ENCODE peak calls at places on chromosomes 7 and 10, in ten cellular contexts. Z, Q, C, V, I, J, S, L, X and F are unnamed samples.

GRCh38 chr7:156892086-156892800 is 740 bp downstream of the LMBR1 start:
- DNase-seq in Z (peak), Q (no peak), C (peak), V (no peak), I (no peak), J (peak), S (no peak), L (peak), X (peak), F (peak)

GRCh38 chr10:71729023-71729649 is 9.6 kb upstream of the C10orf105 start:
- DNase-seq in Z (peak), Q (peak), C (no peak), V (no peak), I (no peak), J (no peak), S (no peak), L (no peak), X (no peak), F (peak)

GRCh38 chr10:92657024-92657423 is 32.7 kb upstream of the HHEX start:
- DNase-seq in Z (no peak), Q (no peak), C (no peak), V (no peak), I (no peak), J (no peak), S (peak), L (no peak), X (no peak), F (no peak)

GRCh38 chr10:132669208-132669861 is 116.6 kb downstream of the NKX6-2 start:
- DNase-seq in Z (no peak), Q (no peak), C (no peak), V (no peak), I (no peak), J (no peak), S (no peak), L (no peak), X (no peak), F (no peak)

GRCh38 chr7:946256-946996 is 8.1 kb downstream of the ADAP1 start:
- DNase-seq in Z (no peak), Q (no peak), C (no peak), V (no peak), I (no peak), J (no peak), S (no peak), L (no peak), X (no peak), F (no peak)

GRCh38 chr10:73810735-73811465 is 498 bp downstream of the NDST2 start:
- DNase-seq in Z (peak), Q (peak), C (peak), V (no peak), I (no peak), J (peak), S (peak), L (peak), X (peak), F (peak)

GRCh38 chr10:111171183-111171582 is 94.4 kb downstream of the ADRA2A start:
- DNase-seq in Z (no peak), Q (no peak), C (no peak), V (no peak), I (no peak), J (no peak), S (no peak), L (no peak), X (no peak), F (no peak)

GRCh38 chr7:135704074-135704473 is 23.9 kb downstream of the SLC13A4 start:
- DNase-seq in Z (peak), Q (no peak), C (peak), V (no peak), I (no peak), J (peak), S (no peak), L (no peak), X (no peak), F (no peak)

GRCh38 chr10:71419002-71419540 is 22.4 kb downstream of the CDH23 start:
- DNase-seq in Z (no peak), Q (no peak), C (peak), V (no peak), I (no peak), J (no peak), S (no peak), L (no peak), X (no peak), F (no peak)

GRCh38 chr10:102342958-102343357 is 52.5 kb upstream of the NFKB2 start:
- DNase-seq in Z (no peak), Q (no peak), C (no peak), V (peak), I (peak), J (no peak), S (peak), L (no peak), X (no peak), F (peak)

GRCh38 chr7:91993976-91994375 is 53.3 kb downstream of the AKAP9 start:
- DNase-seq in Z (no peak), Q (no peak), C (no peak), V (no peak), I (no peak), J (no peak), S (peak), L (no peak), X (no peak), F (no peak)

GRCh38 chr7:148095066-148095465 is 495.5 kb upstream of the C7orf33 start:
- DNase-seq in Z (no peak), Q (no peak), C (no peak), V (no peak), I (no peak), J (no peak), S (no peak), L (no peak), X (no peak), F (no peak)

GRCh38 chr7:71637578-71637977 is 505.6 kb downstream of the GALNT17 start:
- DNase-seq in Z (no peak), Q (no peak), C (no peak), V (peak), I (no peak), J (no peak), S (peak), L (no peak), X (no peak), F (no peak)

GRCh38 chr7:193538-194256 is 1.3 kb downstream of the FAM20C start:
- DNase-seq in Z (no peak), Q (peak), C (peak), V (no peak), I (no peak), J (peak), S (no peak), L (peak), X (no peak), F (peak)

GRCh38 chr10:87660484-87661133 is 931 bp downstream of the PAPSS2 start:
- DNase-seq in Z (peak), Q (no peak), C (no peak), V (peak), I (no peak), J (no peak), S (peak), L (peak), X (no peak), F (peak)

GRCh38 chr10:71300555-71301370 is 18.3 kb upstream of the SLC29A3 start:
- DNase-seq in Z (no peak), Q (no peak), C (no peak), V (no peak), I (no peak), J (no peak), S (no peak), L (no peak), X (no peak), F (peak)

GRCh38 chr7:99365318-99366141 is 9.0 kb upstream of the ARPC1B start:
- DNase-seq in Z (peak), Q (peak), C (peak), V (no peak), I (no peak), J (peak), S (no peak), L (peak), X (peak), F (peak)

GRCh38 chr7:65276822-65277221 is 96.8 kb upstream of the ZNF92 start:
- DNase-seq in Z (no peak), Q (no peak), C (no peak), V (no peak), I (no peak), J (no peak), S (no peak), L (no peak), X (no peak), F (no peak)

GRCh38 chr7:82506702-82507101 is 63.1 kb upstream of the CACNA2D1 start:
- DNase-seq in Z (no peak), Q (no peak), C (peak), V (peak), I (no peak), J (no peak), S (peak), L (peak), X (no peak), F (peak)

GRCh38 chr7:81284576-81284975 is 365.7 kb upstream of the SEMA3C start:
- DNase-seq in Z (no peak), Q (no peak), C (no peak), V (peak), I (no peak), J (no peak), S (peak), L (no peak), X (no peak), F (peak)

GRCh38 chr10:106708521-106708920 is 456.0 kb downstream of the SORCS1 start:
- DNase-seq in Z (no peak), Q (no peak), C (peak), V (no peak), I (no peak), J (peak), S (no peak), L (no peak), X (no peak), F (no peak)

GRCh38 chr10:33015798-33016547 is 57.9 kb upstream of the ITGB1 start:
- DNase-seq in Z (no peak), Q (no peak), C (no peak), V (peak), I (peak), J (no peak), S (peak), L (no peak), X (no peak), F (no peak)

GRCh38 chr10:77771851-77772250 is 134.2 kb upstream of the KCNMA1 start:
- DNase-seq in Z (no peak), Q (no peak), C (peak), V (no peak), I (no peak), J (no peak), S (no peak), L (no peak), X (no peak), F (no peak)

GRCh38 chr10:89235073-89235798 is 16.3 kb downstream of the LIPA start:
- DNase-seq in Z (no peak), Q (no peak), C (peak), V (no peak), I (no peak), J (no peak), S (no peak), L (no peak), X (no peak), F (no peak)

GRCh38 chr10:77160679-77161078 is 476.9 kb downstream of the KCNMA1 start:
- DNase-seq in Z (no peak), Q (no peak), C (no peak), V (peak), I (peak), J (no peak), S (peak), L (no peak), X (no peak), F (peak)

GRCh38 chr7:134368851-134369533 is 52.3 kb upstream of the SLC35B4 start:
- DNase-seq in Z (no peak), Q (peak), C (no peak), V (peak), I (peak), J (no peak), S (peak), L (peak), X (no peak), F (peak)

GRCh38 chr10:69747179-69747578 is 54.5 kb upstream of the COL13A1 start:
- DNase-seq in Z (no peak), Q (no peak), C (no peak), V (no peak), I (no peak), J (no peak), S (no peak), L (no peak), X (no peak), F (no peak)

GRCh38 chr7:104341545-104341944 is 13.1 kb downstream of the LHFPL3 start:
- DNase-seq in Z (peak), Q (no peak), C (peak), V (no peak), I (no peak), J (peak), S (no peak), L (peak), X (no peak), F (no peak)

GRCh38 chr10:52729259-52730104 is 43.1 kb downstream of the MBL2 start:
- DNase-seq in Z (no peak), Q (peak), C (no peak), V (no peak), I (peak), J (peak), S (peak), L (peak), X (no peak), F (peak)

DNA sequence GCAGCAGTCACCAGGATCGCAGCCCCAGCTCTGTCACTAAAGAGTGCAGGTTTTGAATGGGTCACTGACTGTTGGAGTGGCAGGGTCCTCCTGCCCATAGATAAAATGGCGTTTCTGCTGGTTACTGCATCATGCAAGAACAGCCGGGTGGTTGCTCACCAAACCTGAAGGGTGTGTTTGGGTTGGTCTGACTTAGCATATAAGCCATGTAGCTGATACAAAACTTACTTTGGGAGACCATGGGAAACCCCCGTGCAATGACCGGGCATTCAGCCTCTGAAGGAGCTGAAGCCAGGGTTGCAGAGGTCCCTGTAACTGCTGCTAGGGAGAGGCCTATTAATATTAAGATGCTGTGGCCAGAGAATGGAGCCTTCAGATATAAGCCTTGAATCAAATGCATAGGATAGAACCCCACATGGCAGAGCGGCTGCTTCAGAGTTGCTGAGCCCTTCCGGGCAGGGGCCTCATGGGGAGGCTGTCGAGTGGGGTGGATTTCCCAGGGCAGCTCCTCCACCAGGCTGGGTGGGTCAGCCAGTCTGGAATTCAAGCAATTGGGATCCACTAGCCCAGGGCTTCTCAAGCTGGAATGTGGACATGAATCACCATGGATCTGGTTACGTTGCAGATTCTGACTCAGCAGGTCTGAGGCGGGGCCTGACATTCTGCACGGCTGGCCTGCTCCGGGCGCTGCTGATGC is 70.9 kb upstream of the CTBP2 start:
- DNase-seq in Z (no peak), Q (peak), C (peak), V (peak), I (peak), J (peak), S (peak), L (peak), X (no peak), F (peak)
- TF ChIP-seq CTCF in Z (no peak), Q (no peak), C (no peak), V (peak), I (no peak), J (no peak), S (peak), L (no peak), X (no peak), F (no peak)

GRCh38 chr10:127737563-127738511 is 852 bp downstream of the FOXI2 start:
- DNase-seq in Z (no peak), Q (no peak), C (peak), V (no peak), I (no peak), J (peak), S (no peak), L (peak), X (no peak), F (no peak)
- H3K4me3 ChIP-seq in Z (no peak), Q (no peak), C (peak), V (no peak), I (no peak), J (peak), S (no peak), L (no peak), X (no peak), F (no peak)

DNA sequence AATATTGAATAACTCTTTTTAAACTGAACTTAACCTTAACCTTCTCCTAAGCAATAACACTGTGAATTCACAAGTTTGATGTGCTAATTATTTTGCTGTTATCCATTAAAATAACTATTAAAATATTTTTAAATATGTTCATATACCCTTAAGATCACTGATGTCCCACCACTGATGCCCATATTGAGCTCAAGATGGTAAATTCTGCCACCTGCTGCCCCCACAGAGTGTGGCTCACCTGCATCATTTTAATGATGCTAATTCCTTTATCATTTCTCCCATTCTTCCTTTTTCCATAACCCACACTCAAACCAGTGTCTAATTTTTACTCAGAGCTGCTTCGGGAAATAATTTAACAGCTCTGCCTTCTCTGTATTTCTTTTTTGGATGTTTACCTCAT is 82.3 kb upstream of the ARID5B start:
- DNase-seq in Z (no peak), Q (no peak), C (no peak), V (no peak), I (no peak), J (no peak), S (no peak), L (no peak), X (no peak), F (no peak)
- TF ChIP-seq CTCF in Z (peak), Q (no peak), C (no peak), V (no peak), I (no peak), J (peak), S (no peak), L (no peak), X (no peak), F (no peak)

GRCh38 chr10:43595739-43596298 is 10.4 kb upstream of the ZNF485 start:
- DNase-seq in Z (no peak), Q (no peak), C (no peak), V (no peak), I (no peak), J (no peak), S (peak), L (no peak), X (peak), F (no peak)
- H3K4me3 ChIP-seq in Z (no peak), Q (no peak), C (no peak), V (no peak), I (no peak), J (no peak), S (no peak), L (no peak), X (peak), F (no peak)